ENCODE peak calls at places on chromosomes 13 and 19, in ten cellular contexts. E is stomach, K is sigmoid colon, D is breast epithelium, V is transverse colon, Z is endothelial cell of umbilical vein, J is GM23338, I is HCT116, B is suprapubic skin, A is HL-60. S is an unnamed sample.

GRCh38 chr19:8615813-8616596 is 5.5 kb upstream of the ADAMTS10 start:
- DNase-seq in E (peak), K (peak), D (no peak), V (peak), Z (peak), J (peak), I (peak), B (peak), A (no peak), S (no peak)

GRCh38 chr13:66657165-66657895 is 572.8 kb downstream of the PCDH9 start:
- DNase-seq in E (peak), K (peak), D (peak), V (no peak), Z (peak), J (peak), I (peak), B (no peak), A (no peak), S (no peak)

GRCh38 chr19:44643605-44644390 is at the start of gene PVR:
- DNase-seq in E (peak), K (peak), D (peak), V (peak), Z (peak), J (peak), I (no peak), B (no peak), A (peak), S (no peak)

GRCh38 chr19:1554968-1555801 is 12.9 kb downstream of the MEX3D start:
- DNase-seq in E (no peak), K (no peak), D (no peak), V (no peak), Z (no peak), J (no peak), I (no peak), B (no peak), A (no peak), S (no peak)

GRCh38 chr19:16001481-16002312 is 52.9 kb downstream of the OR10H4 start:
- DNase-seq in E (no peak), K (no peak), D (no peak), V (peak), Z (peak), J (no peak), I (no peak), B (no peak), A (peak), S (peak)

GRCh38 chr13:75489502-75490263 is 7.7 kb upstream of the TBC1D4 start:
- DNase-seq in E (peak), K (no peak), D (no peak), V (peak), Z (no peak), J (no peak), I (no peak), B (no peak), A (no peak), S (no peak)

GRCh38 chr19:31955884-31956283 is 389.5 kb upstream of the ZNF507 start:
- DNase-seq in E (peak), K (no peak), D (no peak), V (no peak), Z (no peak), J (no peak), I (no peak), B (no peak), A (no peak), S (no peak)

GRCh38 chr19:49887037-49887652 is 9.5 kb downstream of the IL4I1 start:
- DNase-seq in E (no peak), K (no peak), D (no peak), V (no peak), Z (no peak), J (no peak), I (no peak), B (no peak), A (no peak), S (no peak)

GRCh38 chr13:74204606-74205312 is 70.6 kb upstream of the KLF12 start:
- DNase-seq in E (no peak), K (no peak), D (no peak), V (no peak), Z (no peak), J (no peak), I (no peak), B (no peak), A (no peak), S (no peak)

GRCh38 chr13:43815204-43815603 is 28.4 kb upstream of the ENOX1 start:
- DNase-seq in E (no peak), K (no peak), D (no peak), V (no peak), Z (peak), J (no peak), I (no peak), B (no peak), A (no peak), S (no peak)

GRCh38 chr13:27535546-27535945 is 84.8 kb downstream of the LNX2 start:
- DNase-seq in E (no peak), K (no peak), D (no peak), V (no peak), Z (no peak), J (no peak), I (no peak), B (no peak), A (no peak), S (no peak)

GRCh38 chr13:99968521-99969367 is 2.8 kb downstream of the ZIC5 start:
- DNase-seq in E (no peak), K (peak), D (no peak), V (peak), Z (no peak), J (peak), I (no peak), B (no peak), A (no peak), S (no peak)

GRCh38 chr13:20969182-20969581 is 66.6 kb upstream of the XPO4 start:
- DNase-seq in E (no peak), K (no peak), D (no peak), V (no peak), Z (peak), J (no peak), I (peak), B (no peak), A (no peak), S (no peak)

GRCh38 chr19:328025-328505 is 16.5 kb downstream of the MIER2 start:
- DNase-seq in E (no peak), K (no peak), D (no peak), V (no peak), Z (no peak), J (no peak), I (peak), B (no peak), A (no peak), S (no peak)

GRCh38 chr13:18921063-18921462 is 260.6 kb downstream of the TUBA3C start:
- DNase-seq in E (no peak), K (no peak), D (no peak), V (no peak), Z (no peak), J (no peak), I (no peak), B (no peak), A (no peak), S (no peak)
- TF ChIP-seq POLR2AphosphoS5 in E (no peak), K (no peak), D (no peak), V (no peak), Z (no peak), J (no peak), I (no peak), B (no peak), A (no peak), S (no peak)

GRCh38 chr13:53068841-53069520 is 40.4 kb downstream of the OLFM4 start:
- DNase-seq in E (no peak), K (no peak), D (no peak), V (no peak), Z (no peak), J (peak), I (no peak), B (no peak), A (no peak), S (peak)
- TF ChIP-seq CTCF in E (no peak), K (no peak), D (no peak), V (no peak), Z (no peak), J (no peak), I (no peak), B (no peak), A (no peak), S (no peak)

DNA sequence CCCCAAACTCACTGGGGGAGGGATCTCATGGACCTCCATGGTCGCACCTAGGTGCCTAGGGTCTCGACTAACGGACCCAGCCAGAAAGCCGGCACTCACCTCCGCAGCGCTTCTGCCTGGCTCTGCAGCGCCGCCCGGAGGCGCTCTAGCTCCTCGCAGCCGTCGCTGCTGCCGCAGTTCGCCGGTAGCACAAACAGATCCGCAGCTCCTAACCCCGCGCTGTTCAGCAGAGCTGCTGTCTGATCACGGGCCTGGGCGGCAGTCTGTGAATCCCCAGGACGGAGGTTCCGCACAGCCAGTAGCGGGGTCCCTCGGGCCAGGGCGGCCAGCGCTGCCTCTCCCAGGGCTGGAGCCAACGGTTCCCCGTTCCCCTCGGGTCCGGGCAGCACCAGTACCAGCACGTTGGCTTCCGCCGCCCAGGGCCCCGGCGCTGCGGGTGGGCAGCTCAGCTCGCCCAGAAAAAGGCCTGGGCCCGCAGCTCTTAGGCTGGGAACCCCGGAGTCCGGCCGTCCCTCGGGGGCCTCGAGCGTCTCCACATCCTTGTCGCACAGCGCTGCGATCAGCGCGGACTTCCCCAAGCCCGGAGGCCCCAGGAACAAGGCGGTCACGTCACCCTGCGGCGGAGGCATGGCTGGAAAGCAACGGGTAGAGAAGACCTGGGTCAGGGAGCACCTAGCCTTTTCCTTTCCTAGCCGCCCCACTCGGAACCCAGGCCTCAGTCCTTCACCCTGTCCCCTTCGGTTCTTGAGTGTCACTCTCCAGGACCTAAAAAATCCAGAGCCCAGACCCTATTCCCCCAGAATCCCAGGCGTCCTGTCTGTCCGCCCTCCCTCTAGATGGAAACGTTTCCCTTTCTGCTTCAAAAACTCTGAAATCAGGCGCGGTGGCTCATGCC is 977 bp downstream of the IRGQ start:
- DNase-seq in E (peak), K (peak), D (no peak), V (peak), Z (peak), J (peak), I (peak), B (no peak), A (peak), S (no peak)
- TF ChIP-seq POLR2AphosphoS5 in E (peak), K (peak), D (no peak), V (no peak), Z (no peak), J (no peak), I (no peak), B (no peak), A (no peak), S (no peak)

GRCh38 chr19:40300668-40301067 is 15.5 kb upstream of the AKT2 start:
- DNase-seq in E (no peak), K (no peak), D (no peak), V (no peak), Z (no peak), J (no peak), I (no peak), B (no peak), A (no peak), S (no peak)
- TF ChIP-seq CTCF in E (no peak), K (no peak), D (no peak), V (no peak), Z (no peak), J (no peak), I (no peak), B (no peak), A (no peak), S (no peak)

GRCh38 chr13:49354719-49355118 is 89.1 kb downstream of the CAB39L start:
- DNase-seq in E (no peak), K (no peak), D (no peak), V (no peak), Z (no peak), J (no peak), I (no peak), B (no peak), A (no peak), S (no peak)

GRCh38 chr13:49357694-49358093 is 86.2 kb downstream of the CAB39L start:
- DNase-seq in E (no peak), K (peak), D (no peak), V (no peak), Z (no peak), J (no peak), I (no peak), B (no peak), A (no peak), S (no peak)

GRCh38 chr13:49353908-49354307 is 90.0 kb downstream of the CAB39L start:
- DNase-seq in E (no peak), K (no peak), D (no peak), V (no peak), Z (no peak), J (no peak), I (no peak), B (no peak), A (no peak), S (no peak)

GRCh38 chr13:49351871-49352270 is 92.0 kb downstream of the CAB39L start:
- DNase-seq in E (no peak), K (no peak), D (no peak), V (no peak), Z (no peak), J (no peak), I (no peak), B (no peak), A (no peak), S (no peak)

DNA sequence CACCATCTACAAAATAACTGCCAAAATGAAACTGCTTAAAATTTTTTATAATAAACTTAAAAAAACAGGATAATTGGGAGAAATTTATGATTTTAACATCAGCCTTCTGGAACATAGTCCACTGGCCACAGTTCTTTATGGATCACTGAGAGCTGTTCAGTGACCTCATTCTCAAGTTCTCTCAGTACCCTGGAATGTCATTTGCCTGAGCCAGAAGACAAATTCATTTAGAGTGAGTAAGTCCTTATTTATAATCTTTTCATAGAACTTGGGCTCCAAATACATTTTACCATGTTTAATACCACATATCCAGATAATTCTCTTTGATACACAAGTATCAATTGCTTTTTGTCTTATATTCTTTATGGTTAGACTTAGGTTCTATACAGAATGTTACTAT is 87.6 kb downstream of the CAB39L start:
- DNase-seq in E (no peak), K (no peak), D (no peak), V (no peak), Z (no peak), J (no peak), I (no peak), B (no peak), A (no peak), S (no peak)
- TF ChIP-seq POLR2AphosphoS5 in E (peak), K (peak), D (no peak), V (no peak), Z (no peak), J (no peak), I (no peak), B (no peak), A (no peak), S (peak)

GRCh38 chr19:33426621-33427475 is 53.3 kb downstream of the CEBPG start:
- DNase-seq in E (no peak), K (no peak), D (no peak), V (no peak), Z (no peak), J (no peak), I (no peak), B (no peak), A (no peak), S (no peak)

GRCh38 chr19:33429891-33430673 is 56.6 kb downstream of the CEBPG start:
- DNase-seq in E (no peak), K (peak), D (no peak), V (no peak), Z (no peak), J (no peak), I (no peak), B (peak), A (no peak), S (no peak)

GRCh38 chr19:33428627-33429013 is 55.1 kb downstream of the CEBPG start:
- DNase-seq in E (no peak), K (no peak), D (no peak), V (no peak), Z (no peak), J (no peak), I (no peak), B (peak), A (no peak), S (no peak)

GRCh38 chr19:33430674-33431277 is 57.3 kb downstream of the CEBPG start:
- DNase-seq in E (peak), K (peak), D (peak), V (peak), Z (peak), J (peak), I (peak), B (peak), A (peak), S (no peak)

GRCh38 chr19:33427801-33428626 is 54.5 kb downstream of the CEBPG start:
- DNase-seq in E (no peak), K (peak), D (no peak), V (no peak), Z (no peak), J (no peak), I (no peak), B (peak), A (no peak), S (no peak)
- TF ChIP-seq CTCF in E (no peak), K (no peak), D (no peak), V (no peak), Z (no peak), J (peak), I (no peak), B (no peak), A (no peak), S (no peak)

GRCh38 chr19:38899447-38900219 is at the start of the genes NFKBIB and SIRT2:
- DNase-seq in E (peak), K (peak), D (peak), V (peak), Z (peak), J (peak), I (peak), B (peak), A (peak), S (peak)
- TF ChIP-seq POLR2AphosphoS5 in E (peak), K (peak), D (peak), V (peak), Z (no peak), J (peak), I (peak), B (peak), A (no peak), S (peak)

GRCh38 chr13:30454991-30455390 is 10.7 kb downstream of the HMGB1 start:
- DNase-seq in E (no peak), K (no peak), D (no peak), V (no peak), Z (no peak), J (no peak), I (no peak), B (no peak), A (no peak), S (no peak)

GRCh38 chr13:30456290-30456689 is 9.4 kb downstream of the HMGB1 start:
- DNase-seq in E (no peak), K (no peak), D (no peak), V (no peak), Z (no peak), J (no peak), I (no peak), B (no peak), A (no peak), S (no peak)

GRCh38 chr13:30450066-30450465 is 15.7 kb downstream of the HMGB1 start:
- DNase-seq in E (no peak), K (no peak), D (no peak), V (no peak), Z (no peak), J (no peak), I (no peak), B (no peak), A (no peak), S (no peak)

GRCh38 chr13:30457306-30457891 is 8.3 kb downstream of the HMGB1 start:
- DNase-seq in E (no peak), K (no peak), D (no peak), V (no peak), Z (no peak), J (no peak), I (no peak), B (no peak), A (no peak), S (no peak)

DNA sequence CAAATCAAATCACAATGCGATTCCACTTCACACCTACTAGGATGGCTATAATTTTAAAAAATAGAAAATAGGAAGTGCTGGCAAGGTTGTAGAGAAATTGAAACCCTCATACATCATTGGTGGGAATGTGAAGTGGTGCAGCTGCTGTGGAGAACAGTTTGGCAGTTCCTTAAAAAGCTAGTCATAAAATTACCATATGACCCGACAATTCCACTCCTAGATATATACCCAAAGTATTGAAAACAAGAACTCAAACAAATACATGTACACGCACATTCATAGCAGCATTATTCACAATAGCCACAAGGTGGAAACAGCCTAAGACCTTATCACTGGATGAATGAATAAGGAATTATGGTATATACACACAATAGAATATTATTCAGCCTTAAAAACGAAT is 12.0 kb downstream of the HMGB1 start:
- DNase-seq in E (no peak), K (no peak), D (no peak), V (no peak), Z (no peak), J (no peak), I (no peak), B (no peak), A (no peak), S (no peak)
- TF ChIP-seq CTCF in E (no peak), K (no peak), D (no peak), V (peak), Z (no peak), J (no peak), I (peak), B (no peak), A (no peak), S (no peak)

GRCh38 chr19:7494416-7495098 is 5.7 kb upstream of the PEX11G start:
- DNase-seq in E (peak), K (peak), D (peak), V (no peak), Z (no peak), J (no peak), I (no peak), B (no peak), A (no peak), S (no peak)
- TF ChIP-seq POLR2AphosphoS5 in E (no peak), K (no peak), D (no peak), V (no peak), Z (no peak), J (no peak), I (no peak), B (no peak), A (no peak), S (peak)

S was measured in esophagus muscularis mucosa.